ENCODE peak calls at places on chromosomes 5 and 9, in five cellular contexts. One of them, this sample, is unnamed.

GRCh38 chr5:114055318-114055788 is 306.5 kb upstream of the KCNN2 start:
- DNase-seq in neural crest cell: peak
- DNase-seq in NCI-H345: peak
- DNase-seq in GM10248: no peak
- DNase-seq in fibroblast of mammary gland: peak
- DNase-seq in this sample: peak

GRCh38 chr5:68465133-68465532 is 249.6 kb downstream of the PIK3R1 start:
- DNase-seq in fibroblast of mammary gland: no peak
- DNase-seq in NCI-H345: no peak
- DNase-seq in GM10248: no peak
- DNase-seq in neural crest cell: no peak
- DNase-seq in this sample: no peak

GRCh38 chr5:55172937-55173695 is at the start of gene CDC20B:
- DNase-seq in fibroblast of mammary gland: peak
- DNase-seq in neural crest cell: peak
- DNase-seq in GM10248: peak
- DNase-seq in NCI-H345: peak
- DNase-seq in this sample: peak

GRCh38 chr9:126294331-126295081 is 32.1 kb upstream of the MVB12B start:
- DNase-seq in neural crest cell: no peak
- DNase-seq in fibroblast of mammary gland: no peak
- DNase-seq in GM10248: no peak
- DNase-seq in NCI-H345: no peak
- DNase-seq in this sample: no peak

GRCh38 chr5:178389031-178389729 is 156.6 kb upstream of the PHYKPL start:
- DNase-seq in NCI-H345: no peak
- DNase-seq in fibroblast of mammary gland: no peak
- DNase-seq in GM10248: no peak
- DNase-seq in neural crest cell: no peak
- DNase-seq in this sample: no peak

GRCh38 chr9:6367128-6367741 is 39.1 kb downstream of the TPD52L3 start:
- DNase-seq in NCI-H345: no peak
- DNase-seq in neural crest cell: no peak
- DNase-seq in GM10248: no peak
- DNase-seq in fibroblast of mammary gland: no peak
- DNase-seq in this sample: no peak

GRCh38 chr9:72333758-72334157 is 31.2 kb downstream of the ZFAND5 start:
- DNase-seq in NCI-H345: no peak
- DNase-seq in GM10248: no peak
- DNase-seq in neural crest cell: no peak
- DNase-seq in fibroblast of mammary gland: no peak
- DNase-seq in this sample: no peak

GRCh38 chr5:94623026-94623425 is 4.6 kb downstream of the SLF1 start:
- DNase-seq in GM10248: no peak
- DNase-seq in fibroblast of mammary gland: no peak
- DNase-seq in NCI-H345: no peak
- DNase-seq in neural crest cell: no peak
- DNase-seq in this sample: no peak

GRCh38 chr5:158629591-158630312 is 470.0 kb downstream of the EBF1 start:
- DNase-seq in neural crest cell: no peak
- DNase-seq in NCI-H345: peak
- DNase-seq in fibroblast of mammary gland: no peak
- DNase-seq in GM10248: no peak
- DNase-seq in this sample: no peak

GRCh38 chr9:29556317-29556716 is 1983.0 kb upstream of the C9orf72 start:
- DNase-seq in NCI-H345: no peak
- DNase-seq in neural crest cell: no peak
- DNase-seq in GM10248: no peak
- DNase-seq in fibroblast of mammary gland: peak
- DNase-seq in this sample: no peak

GRCh38 chr5:141716009-141716408 is 34.0 kb upstream of the ARAP3 start:
- DNase-seq in fibroblast of mammary gland: no peak
- DNase-seq in neural crest cell: no peak
- DNase-seq in GM10248: no peak
- DNase-seq in NCI-H345: no peak
- DNase-seq in this sample: no peak

GRCh38 chr5:9121597-9121996 is 424.3 kb downstream of the SEMA5A start:
- DNase-seq in fibroblast of mammary gland: no peak
- DNase-seq in GM10248: no peak
- DNase-seq in neural crest cell: no peak
- DNase-seq in NCI-H345: no peak
- DNase-seq in this sample: no peak

GRCh38 chr9:110255417-110256141 is 728 bp downstream of the TXN start:
- DNase-seq in neural crest cell: peak
- DNase-seq in GM10248: peak
- DNase-seq in fibroblast of mammary gland: peak
- DNase-seq in NCI-H345: peak
- DNase-seq in this sample: no peak

GRCh38 chr5:127355342-127355741 is 64.7 kb downstream of the MEGF10 start:
- DNase-seq in GM10248: no peak
- DNase-seq in NCI-H345: no peak
- DNase-seq in fibroblast of mammary gland: no peak
- DNase-seq in neural crest cell: peak
- DNase-seq in this sample: peak

GRCh38 chr5:81422671-81423070 is 28.7 kb upstream of the ACOT12 start:
- DNase-seq in neural crest cell: no peak
- DNase-seq in fibroblast of mammary gland: peak
- DNase-seq in NCI-H345: no peak
- DNase-seq in GM10248: no peak
- DNase-seq in this sample: no peak